ENCODE peak calls at places on chromosomes 7 and 10, in five cellular contexts. F is mammary epithelial cell, Q is HepG2, N is IMR-90, R is fibroblast of lung. C is an unnamed sample.

GRCh38 chr10:33459597-33459996 is 125.1 kb upstream of the NRP1 start:
- DNase-seq in R (no peak), Q (peak; percentile 6), N (peak; percentile 28), F (peak; percentile 31), C (no peak)

GRCh38 chr10:107618461-107619093 is 454.1 kb upstream of the SORCS1 start:
- DNase-seq in F (peak; percentile 24), N (no peak), Q (no peak), R (no peak), C (no peak)

GRCh38 chr10:112366992-112367391 is 6.9 kb upstream of the ACSL5 start:
- DNase-seq in R (no peak), F (no peak), N (no peak), Q (no peak), C (no peak)

GRCh38 chr10:117391436-117392205 is 16.4 kb upstream of the PDZD8 start:
- DNase-seq in Q (peak; percentile 68), N (peak; percentile 30), R (no peak), F (no peak), C (no peak)

GRCh38 chr10:6501931-6502330 is 78.1 kb downstream of the PRKCQ start:
- DNase-seq in R (no peak), F (peak; percentile 96), N (no peak), Q (no peak), C (no peak)

GRCh38 chr10:34288634-34289033 is 526.5 kb downstream of the PARD3 start:
- DNase-seq in F (peak; percentile 84), R (peak; percentile 55), N (peak; percentile 45), Q (no peak), C (no peak)

GRCh38 chr7:339696-340095 is 49.7 kb downstream of the FOXL3 start:
- DNase-seq in N (no peak), Q (no peak), F (no peak), R (no peak), C (no peak)

GRCh38 chr10:62106929-62107519 is 161.6 kb downstream of the RTKN2 start:
- DNase-seq in Q (no peak), N (no peak), R (no peak), F (no peak), C (no peak)

GRCh38 chr10:22908837-22909236 is 19.0 kb upstream of the ARMC3 start:
- DNase-seq in R (no peak), F (no peak), Q (no peak), N (no peak), C (no peak)

GRCh38 chr10:63140077-63140476 is 6.9 kb downstream of the NRBF2 start:
- DNase-seq in N (no peak), R (no peak), F (peak; percentile 50), Q (no peak), C (no peak)

GRCh38 chr10:21020545-21020944 is 123.4 kb upstream of the NEBL start:
- DNase-seq in N (no peak), F (peak; percentile 9), Q (peak; percentile 27), R (no peak), C (peak; percentile 31)

GRCh38 chr7:108310351-108310750 is 145.9 kb downstream of the NRCAM start:
- DNase-seq in N (no peak), Q (no peak), R (peak; percentile 57), F (peak; percentile 45), C (no peak)

GRCh38 chr7:140435252-140435895 is 31.5 kb downstream of the RAB19 start:
- DNase-seq in R (peak; percentile 8), N (no peak), Q (no peak), F (no peak), C (no peak)

GRCh38 chr10:21184216-21184615 is 287.1 kb upstream of the NEBL start:
- DNase-seq in R (peak; percentile 48), F (peak; percentile 91), Q (no peak), N (no peak), C (no peak)

GRCh38 chr7:47351233-47352154 is 230.4 kb downstream of the TNS3 start:
- DNase-seq in R (no peak), N (no peak), Q (no peak), F (no peak), C (no peak)

GRCh38 chr10:111338798-111339197 is 262.0 kb downstream of the ADRA2A start:
- DNase-seq in R (no peak), Q (no peak), F (no peak), N (no peak), C (no peak)

GRCh38 chr10:124079864-124080263 is 13.5 kb downstream of the CHST15 start:
- DNase-seq in R (no peak), F (no peak), Q (no peak), N (no peak), C (no peak)

GRCh38 chr7:157840174-157840912 is 503.5 kb downstream of the DNAJB6 start:
- DNase-seq in F (no peak), Q (no peak), N (no peak), R (no peak), C (no peak)
- H3K9me3 ChIP-seq in F (peaks cover 55% of the 10 kb centered on the region), Q (no peaks in the 10 kb centered on the region), N (peaks cover 56% of the 10 kb centered on the region), R (peaks cover 13% of the 10 kb centered on the region), C (peaks cover 7% of the 10 kb centered on the region)

GRCh38 chr10:24920907-24921881 is 31.2 kb downstream of the PRTFDC1 start:
- DNase-seq in Q (no peak), F (peak; percentile 86), N (peak; percentile 99), R (peak; percentile 98), C (peak; percentile 21)
- H2AFZ ChIP-seq in Q (no peak overlapping the region), F (peak overlapping the region; percentile 86), N (peak overlapping the region; percentile 87), R (peak overlapping the region; percentile 56), C (no peak overlapping the region)

DNA sequence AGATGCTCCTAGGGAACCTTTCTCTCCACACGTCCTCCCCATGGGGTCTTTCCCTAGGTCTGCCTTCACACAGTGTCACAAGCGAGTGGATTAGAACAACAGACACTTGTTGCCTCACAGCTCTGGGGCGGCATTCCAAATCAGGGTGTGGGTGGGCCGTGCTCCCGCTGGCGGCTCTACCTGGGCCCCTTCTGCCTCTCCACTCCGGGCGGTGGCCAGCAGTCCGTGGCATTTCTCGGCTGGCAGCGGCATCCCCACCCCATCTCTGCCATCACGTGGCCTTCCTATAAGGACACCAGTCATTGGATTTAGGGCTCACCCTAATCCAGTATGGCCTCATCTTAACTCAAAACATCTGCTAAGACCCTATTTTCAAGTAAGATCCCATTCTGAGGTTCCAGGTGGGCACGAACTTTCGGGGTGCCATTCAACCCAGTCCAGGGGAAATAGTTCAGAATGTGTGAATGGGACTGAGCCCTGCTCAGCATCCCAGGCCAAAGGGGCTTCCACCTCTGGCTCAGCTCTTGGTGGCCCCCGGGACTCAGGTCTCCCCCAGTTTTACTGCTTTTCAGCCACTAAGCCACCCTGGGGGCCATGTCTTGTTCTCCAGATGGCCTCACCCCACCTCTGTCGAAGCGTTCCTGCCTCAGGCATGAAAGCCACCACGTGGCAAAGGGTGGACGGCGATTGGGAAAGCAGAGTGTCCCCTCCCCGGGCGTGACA is 349.9 kb downstream of the GLRX3 start:
- DNase-seq in N (no peak), Q (no peak), F (no peak), R (no peak), C (no peak)
- H3K9me3 ChIP-seq in N (peaks cover 48% of the 10 kb centered on the region), Q (no peaks in the 10 kb centered on the region), F (peaks cover 29% of the 10 kb centered on the region), R (no peaks in the 10 kb centered on the region), C (no peaks in the 10 kb centered on the region)

DNA sequence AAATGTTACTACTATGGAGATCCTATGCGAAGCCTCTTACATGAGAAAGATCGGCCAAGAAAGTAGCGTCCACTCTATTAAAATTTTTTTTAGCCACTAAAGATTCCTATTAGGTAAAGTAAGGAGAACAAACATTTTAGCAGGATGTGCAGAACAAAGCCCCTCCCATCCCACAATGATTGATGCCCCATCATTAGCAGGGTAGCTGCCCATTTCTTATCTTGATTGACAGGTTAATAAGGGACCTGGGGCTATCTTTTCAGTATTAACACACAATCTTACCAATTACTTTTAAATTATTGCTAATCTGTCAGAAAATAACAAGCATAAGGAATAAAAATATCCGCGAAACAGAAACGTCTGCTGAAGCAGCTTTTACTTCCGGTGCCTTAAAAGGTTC is 5.2 kb downstream of the FZD8 start:
- DNase-seq in N (no peak), Q (no peak), F (no peak), R (no peak), C (no peak)
- H2AFZ ChIP-seq in N (no peak overlapping the region), Q (no peak overlapping the region), F (no peak overlapping the region), R (no peak overlapping the region), C (no peak overlapping the region)

GRCh38 chr10:133544506-133544905 is 17.3 kb downstream of the CYP2E1 start:
- DNase-seq in F (no peak), N (no peak), Q (no peak), R (no peak), C (no peak)
- H3K9me3 ChIP-seq in F (peaks cover 6% of the 10 kb centered on the region), N (peaks cover 5% of the 10 kb centered on the region), Q (no peaks in the 10 kb centered on the region), R (no peaks in the 10 kb centered on the region), C (no peaks in the 10 kb centered on the region)

GRCh38 chr7:151930026-151930653 is 26.1 kb upstream of the GALNTL5 start:
- DNase-seq in F (no peak), Q (no peak), R (no peak), N (no peak), C (no peak)
- H2AFZ ChIP-seq in F (no peak overlapping the region), Q (no peak overlapping the region), R (no peak overlapping the region), N (no peak overlapping the region), C (no peak overlapping the region)

GRCh38 chr7:148078126-148078525 is 512.4 kb upstream of the C7orf33 start:
- DNase-seq in N (no peak), R (no peak), F (no peak), Q (no peak), C (no peak)
- H3K9me3 ChIP-seq in N (peaks cover 2% of the 10 kb centered on the region), R (no peaks in the 10 kb centered on the region), F (no peaks in the 10 kb centered on the region), Q (no peaks in the 10 kb centered on the region), C (no peaks in the 10 kb centered on the region)